ENCODE peak calls at places on chromosomes 3 and 15, in seven cellular contexts. One of them, this sample, is unnamed.

GRCh38 chr15:60179786-60180391 is 175.8 kb downstream of the FOXB1 start:
- DNase-seq in GM12878: peak
- DNase-seq in SK-N-SH: peak
- DNase-seq in HepG2: peak
- DNase-seq in HCT116: peak
- DNase-seq in H1: no peak
- DNase-seq in K562: peak
- DNase-seq in this sample: peak

GRCh38 chr3:105414841-105415240 is 48.1 kb downstream of the ALCAM start:
- DNase-seq in GM12878: no peak
- DNase-seq in K562: no peak
- DNase-seq in HCT116: no peak
- DNase-seq in SK-N-SH: no peak
- DNase-seq in H1: no peak
- DNase-seq in HepG2: no peak
- DNase-seq in this sample: no peak

GRCh38 chr15:29888651-29889050 is 66.4 kb upstream of the TJP1 start:
- DNase-seq in HepG2: no peak
- DNase-seq in GM12878: no peak
- DNase-seq in HCT116: no peak
- DNase-seq in SK-N-SH: no peak
- DNase-seq in H1: no peak
- DNase-seq in K562: no peak
- DNase-seq in this sample: no peak

GRCh38 chr3:24069045-24069444 is 124.0 kb downstream of the NR1D2 start:
- DNase-seq in HCT116: no peak
- DNase-seq in H1: no peak
- DNase-seq in SK-N-SH: no peak
- DNase-seq in GM12878: no peak
- DNase-seq in K562: no peak
- DNase-seq in HepG2: peak
- DNase-seq in this sample: no peak

GRCh38 chr3:186599142-186599784 is 13.6 kb upstream of the AHSG start:
- DNase-seq in SK-N-SH: no peak
- DNase-seq in H1: no peak
- DNase-seq in GM12878: no peak
- DNase-seq in K562: no peak
- DNase-seq in HepG2: peak
- DNase-seq in HCT116: no peak
- DNase-seq in this sample: no peak

GRCh38 chr3:174784206-174784934 is 74.8 kb upstream of the NAALADL2 start:
- DNase-seq in SK-N-SH: no peak
- DNase-seq in HepG2: no peak
- DNase-seq in K562: no peak
- DNase-seq in GM12878: no peak
- DNase-seq in HCT116: no peak
- DNase-seq in H1: no peak
- DNase-seq in this sample: no peak

GRCh38 chr15:95857124-95857757 is 473.3 kb upstream of the NR2F2 start:
- DNase-seq in H1: no peak
- DNase-seq in GM12878: no peak
- DNase-seq in HepG2: no peak
- DNase-seq in HCT116: no peak
- DNase-seq in K562: no peak
- DNase-seq in SK-N-SH: no peak
- DNase-seq in this sample: no peak

GRCh38 chr3:5004319-5005152 is 25.3 kb downstream of the BHLHE40 start:
- DNase-seq in SK-N-SH: no peak
- DNase-seq in H1: no peak
- DNase-seq in HCT116: no peak
- DNase-seq in K562: no peak
- DNase-seq in GM12878: no peak
- DNase-seq in HepG2: no peak
- DNase-seq in this sample: no peak

GRCh38 chr15:77838061-77838460 is 205.3 kb upstream of the LINGO1 start:
- DNase-seq in HCT116: no peak
- DNase-seq in HepG2: no peak
- DNase-seq in K562: no peak
- DNase-seq in H1: no peak
- DNase-seq in SK-N-SH: no peak
- DNase-seq in GM12878: no peak
- DNase-seq in this sample: no peak

GRCh38 chr15:41934843-41935242 is 37.5 kb downstream of the EHD4 start:
- DNase-seq in K562: peak
- DNase-seq in GM12878: no peak
- DNase-seq in H1: peak
- DNase-seq in SK-N-SH: no peak
- DNase-seq in HepG2: no peak
- DNase-seq in HCT116: no peak
- DNase-seq in this sample: no peak

GRCh38 chr3:193851941-193852674 is 259.1 kb downstream of the OPA1 start:
- DNase-seq in H1: peak
- DNase-seq in HCT116: no peak
- DNase-seq in SK-N-SH: no peak
- DNase-seq in K562: no peak
- DNase-seq in HepG2: no peak
- DNase-seq in GM12878: no peak
- DNase-seq in this sample: no peak

GRCh38 chr15:48644827-48645557 is 517 bp downstream of the FBN1 start:
- DNase-seq in SK-N-SH: peak
- DNase-seq in H1: peak
- DNase-seq in K562: no peak
- DNase-seq in GM12878: no peak
- DNase-seq in HCT116: no peak
- DNase-seq in HepG2: no peak
- DNase-seq in this sample: no peak

GRCh38 chr15:64024172-64025050 is 21.9 kb downstream of the DAPK2 start:
- DNase-seq in HCT116: no peak
- DNase-seq in K562: no peak
- DNase-seq in GM12878: no peak
- DNase-seq in SK-N-SH: no peak
- DNase-seq in H1: no peak
- DNase-seq in HepG2: no peak
- DNase-seq in this sample: no peak

GRCh38 chr3:44074181-44074580 is 167.5 kb upstream of the TOPAZ1 start:
- DNase-seq in GM12878: no peak
- DNase-seq in HCT116: peak
- DNase-seq in SK-N-SH: no peak
- DNase-seq in HepG2: no peak
- DNase-seq in H1: peak
- DNase-seq in K562: no peak
- DNase-seq in this sample: no peak

GRCh38 chr15:80228959-80229610 is 22.9 kb downstream of the CTXND1 start:
- DNase-seq in GM12878: no peak
- DNase-seq in H1: no peak
- DNase-seq in SK-N-SH: no peak
- DNase-seq in K562: no peak
- DNase-seq in HCT116: no peak
- DNase-seq in HepG2: no peak
- DNase-seq in this sample: no peak

GRCh38 chr3:8882171-8882593 is 81.1 kb downstream of the RAD18 start:
- DNase-seq in GM12878: no peak
- DNase-seq in HCT116: no peak
- DNase-seq in SK-N-SH: no peak
- DNase-seq in HepG2: no peak
- DNase-seq in K562: peak
- DNase-seq in H1: no peak
- DNase-seq in this sample: no peak

GRCh38 chr15:57235865-57236264 is 140.4 kb upstream of the CGNL1 start:
- DNase-seq in SK-N-SH: peak
- DNase-seq in GM12878: no peak
- DNase-seq in K562: peak
- DNase-seq in H1: no peak
- DNase-seq in HepG2: no peak
- DNase-seq in HCT116: no peak
- DNase-seq in this sample: no peak

GRCh38 chr15:89578146-89578545 is 2.9 kb downstream of the TICRR start:
- DNase-seq in K562: no peak
- DNase-seq in HCT116: no peak
- DNase-seq in HepG2: no peak
- DNase-seq in GM12878: no peak
- DNase-seq in SK-N-SH: no peak
- DNase-seq in H1: no peak
- DNase-seq in this sample: no peak

GRCh38 chr3:152252750-152253149 is 16.0 kb upstream of the MBNL1 start:
- DNase-seq in K562: no peak
- DNase-seq in H1: no peak
- DNase-seq in HepG2: no peak
- DNase-seq in HCT116: no peak
- DNase-seq in SK-N-SH: no peak
- DNase-seq in GM12878: no peak
- DNase-seq in this sample: no peak

GRCh38 chr15:56160966-56161365 is 82.7 kb downstream of the RFX7 start:
- DNase-seq in HCT116: no peak
- DNase-seq in H1: no peak
- DNase-seq in K562: no peak
- DNase-seq in GM12878: no peak
- DNase-seq in SK-N-SH: no peak
- DNase-seq in HepG2: no peak
- DNase-seq in this sample: no peak

GRCh38 chr3:73175698-73176097 is 114.2 kb downstream of the EBLN2 start:
- DNase-seq in HepG2: no peak
- DNase-seq in SK-N-SH: no peak
- DNase-seq in HCT116: no peak
- DNase-seq in GM12878: no peak
- DNase-seq in K562: no peak
- DNase-seq in H1: no peak
- DNase-seq in this sample: no peak

GRCh38 chr15:88835646-88836045 is 32.4 kb downstream of the ACAN start:
- DNase-seq in H1: no peak
- DNase-seq in K562: no peak
- DNase-seq in HCT116: no peak
- DNase-seq in SK-N-SH: no peak
- DNase-seq in HepG2: no peak
- DNase-seq in GM12878: no peak
- DNase-seq in this sample: no peak

GRCh38 chr3:50502584-50503423 is 630 bp downstream of the CACNA2D2 start:
- DNase-seq in HepG2: no peak
- DNase-seq in K562: no peak
- DNase-seq in HCT116: no peak
- DNase-seq in H1: peak
- DNase-seq in GM12878: no peak
- DNase-seq in SK-N-SH: peak
- DNase-seq in this sample: no peak

GRCh38 chr3:108178676-108179075 is 43.5 kb downstream of the IFT57 start:
- DNase-seq in HepG2: no peak
- DNase-seq in HCT116: no peak
- DNase-seq in SK-N-SH: no peak
- DNase-seq in GM12878: no peak
- DNase-seq in H1: no peak
- DNase-seq in K562: no peak
- DNase-seq in this sample: no peak

GRCh38 chr3:108183178-108183577 is 39.0 kb downstream of the IFT57 start:
- DNase-seq in GM12878: no peak
- DNase-seq in HCT116: no peak
- DNase-seq in H1: no peak
- DNase-seq in HepG2: no peak
- DNase-seq in K562: no peak
- DNase-seq in SK-N-SH: no peak
- DNase-seq in this sample: no peak

GRCh38 chr3:108181172-108181571 is 41.1 kb downstream of the IFT57 start:
- DNase-seq in H1: no peak
- DNase-seq in GM12878: no peak
- DNase-seq in K562: no peak
- DNase-seq in HepG2: no peak
- DNase-seq in SK-N-SH: no peak
- DNase-seq in HCT116: no peak
- DNase-seq in this sample: no peak

GRCh38 chr3:108182339-108182738 is 39.9 kb downstream of the IFT57 start:
- DNase-seq in SK-N-SH: no peak
- DNase-seq in HCT116: no peak
- DNase-seq in K562: no peak
- DNase-seq in GM12878: no peak
- DNase-seq in H1: no peak
- DNase-seq in HepG2: no peak
- DNase-seq in this sample: no peak

GRCh38 chr3:108180214-108180613 is 42.0 kb downstream of the IFT57 start:
- DNase-seq in K562: no peak
- DNase-seq in H1: no peak
- DNase-seq in HepG2: no peak
- DNase-seq in GM12878: no peak
- DNase-seq in HCT116: no peak
- DNase-seq in SK-N-SH: no peak
- DNase-seq in this sample: no peak
- TF ChIP-seq SIN3A in K562: no peak
- TF ChIP-seq SIN3A in H1: no peak
- TF ChIP-seq SIN3A in HepG2: no peak
- TF ChIP-seq SIN3A in GM12878: no peak
- TF ChIP-seq SIN3A in HCT116: no peak
- TF ChIP-seq SIN3A in SK-N-SH: no peak
- TF ChIP-seq SIN3A in this sample: no peak

GRCh38 chr15:101243420-101243819 is 8.4 kb downstream of the CHSY1 start:
- DNase-seq in K562: no peak
- DNase-seq in H1: no peak
- DNase-seq in GM12878: no peak
- DNase-seq in HCT116: no peak
- DNase-seq in SK-N-SH: no peak
- DNase-seq in HepG2: no peak
- DNase-seq in this sample: no peak
- TF ChIP-seq SIN3A in K562: no peak
- TF ChIP-seq SIN3A in H1: no peak
- TF ChIP-seq SIN3A in GM12878: no peak
- TF ChIP-seq SIN3A in HCT116: no peak
- TF ChIP-seq SIN3A in SK-N-SH: no peak
- TF ChIP-seq SIN3A in HepG2: no peak
- TF ChIP-seq SIN3A in this sample: no peak

GRCh38 chr3:141486416-141486734 is 452 bp upstream of the RASA2 start:
- DNase-seq in GM12878: no peak
- DNase-seq in K562: no peak
- DNase-seq in H1: no peak
- DNase-seq in HepG2: peak
- DNase-seq in HCT116: no peak
- DNase-seq in SK-N-SH: no peak
- DNase-seq in this sample: no peak
- TF ChIP-seq SIN3A in GM12878: no peak
- TF ChIP-seq SIN3A in K562: no peak
- TF ChIP-seq SIN3A in H1: no peak
- TF ChIP-seq SIN3A in HepG2: no peak
- TF ChIP-seq SIN3A in HCT116: peak
- TF ChIP-seq SIN3A in SK-N-SH: no peak
- TF ChIP-seq SIN3A in this sample: no peak

GRCh38 chr3:62662680-62663079 is 212.5 kb downstream of the CADPS start:
- DNase-seq in SK-N-SH: peak
- DNase-seq in HepG2: no peak
- DNase-seq in K562: no peak
- DNase-seq in HCT116: no peak
- DNase-seq in GM12878: no peak
- DNase-seq in H1: no peak
- DNase-seq in this sample: no peak

GRCh38 chr3:62655319-62656063 is 219.7 kb downstream of the CADPS start:
- DNase-seq in H1: no peak
- DNase-seq in HepG2: no peak
- DNase-seq in HCT116: no peak
- DNase-seq in GM12878: no peak
- DNase-seq in K562: no peak
- DNase-seq in SK-N-SH: no peak
- DNase-seq in this sample: no peak

GRCh38 chr3:62653806-62654205 is 221.4 kb downstream of the CADPS start:
- DNase-seq in GM12878: no peak
- DNase-seq in HepG2: no peak
- DNase-seq in K562: no peak
- DNase-seq in HCT116: no peak
- DNase-seq in SK-N-SH: no peak
- DNase-seq in H1: no peak
- DNase-seq in this sample: no peak

GRCh38 chr3:62659660-62660059 is 215.6 kb downstream of the CADPS start:
- DNase-seq in HCT116: no peak
- DNase-seq in K562: no peak
- DNase-seq in SK-N-SH: no peak
- DNase-seq in HepG2: no peak
- DNase-seq in GM12878: no peak
- DNase-seq in H1: no peak
- DNase-seq in this sample: no peak
- TF ChIP-seq SIN3A in HCT116: no peak
- TF ChIP-seq SIN3A in K562: no peak
- TF ChIP-seq SIN3A in SK-N-SH: no peak
- TF ChIP-seq SIN3A in HepG2: no peak
- TF ChIP-seq SIN3A in GM12878: no peak
- TF ChIP-seq SIN3A in H1: no peak
- TF ChIP-seq SIN3A in this sample: no peak

This sample was measured in Panc1.